ENCODE peak calls at places on chromosomes 7 and 10, in five cellular contexts. Y, I, H, S and U are unnamed samples.

GRCh38 chr7:105648561-105649401 is 67.5 kb upstream of the EFCAB10 start:
- DNase-seq in Y (no peak), I (no peak), H (no peak), S (no peak), U (no peak)

GRCh38 chr7:120979765-120980499 is 8.6 kb upstream of the CPED1 start:
- DNase-seq in Y (no peak), I (no peak), H (no peak), S (no peak), U (no peak)

GRCh38 chr7:129540340-129540739 is 38.0 kb downstream of the SMKR1 start:
- DNase-seq in Y (no peak), I (no peak), H (no peak), S (no peak), U (no peak)

GRCh38 chr10:63236113-63236935 is 103.2 kb downstream of the NRBF2 start:
- DNase-seq in Y (no peak), I (peak), H (peak), S (no peak), U (peak)

GRCh38 chr7:37173655-37174054 is 275.0 kb downstream of the ELMO1 start:
- DNase-seq in Y (no peak), I (no peak), H (no peak), S (no peak), U (no peak)

GRCh38 chr7:151919595-151919994 is 36.7 kb upstream of the GALNTL5 start:
- DNase-seq in Y (no peak), I (no peak), H (no peak), S (no peak), U (no peak)

GRCh38 chr10:19920075-19920726 is 104.0 kb downstream of the PLXDC2 start:
- DNase-seq in Y (no peak), I (no peak), H (no peak), S (no peak), U (no peak)

GRCh38 chr10:132724436-132724835 is 61.5 kb downstream of the NKX6-2 start:
- DNase-seq in Y (no peak), I (no peak), H (no peak), S (no peak), U (no peak)

GRCh38 chr10:48705407-48705938 is 20.8 kb downstream of the WDFY4 start:
- DNase-seq in Y (no peak), I (no peak), H (no peak), S (no peak), U (no peak)

GRCh38 chr10:29473411-29474100 is 161.2 kb downstream of the SVIL start:
- DNase-seq in Y (no peak), I (no peak), H (no peak), S (no peak), U (no peak)

GRCh38 chr7:157555921-157556320 is 219.1 kb downstream of the DNAJB6 start:
- DNase-seq in Y (no peak), I (no peak), H (no peak), S (no peak), U (no peak)

GRCh38 chr10:34710391-34710751 is 104.7 kb downstream of the PARD3 start:
- DNase-seq in Y (no peak), I (peak), H (peak), S (no peak), U (no peak)

GRCh38 chr7:92678291-92678920 is 88.2 kb upstream of the FAM133B start:
- DNase-seq in Y (no peak), I (no peak), H (no peak), S (no peak), U (no peak)

GRCh38 chr7:51263631-51264484 is 52.8 kb downstream of the COBL start:
- DNase-seq in Y (no peak), I (no peak), H (no peak), S (no peak), U (no peak)

GRCh38 chr10:27100800-27101347 is 580 bp upstream of the ANKRD26 start:
- DNase-seq in Y (no peak), I (no peak), H (no peak), S (peak), U (no peak)

GRCh38 chr10:88991161-88991899 is 732 bp downstream of the FAS start:
- DNase-seq in Y (peak), I (peak), H (no peak), S (peak), U (peak)

GRCh38 chr7:17236161-17236560 is 62.3 kb upstream of the AHR start:
- DNase-seq in Y (no peak), I (no peak), H (no peak), S (no peak), U (no peak)

GRCh38 chr7:100166317-100166940 is 2.0 kb downstream of the GAL3ST4 start:
- DNase-seq in Y (no peak), I (no peak), H (no peak), S (peak), U (no peak)